ENCODE peak calls at places on chromosomes 7 and 10, in seven cellular contexts. J is fibroblast of gingiva; L is NCI-H345; O is stimulated activated CD8-positive, alpha-beta memory T cell treated with anti-CD3 and anti-CD28 coated beads, Interleukin-4, amount 100 ng/mL, for 24 hours; P is AG10803; B is fibroblast of lung; F is naive B cell. Z is an unnamed sample.

GRCh38 chr10:43209064-43209455 is 57.8 kb downstream of the RASGEF1A start:
- DNase-seq in J (no peak), L (no peak), O (no peak), P (no peak), B (no peak), F (no peak), Z (no peak)

GRCh38 chr10:3881622-3882021 is 96.6 kb upstream of the KLF6 start:
- DNase-seq in J (no peak), L (no peak), O (no peak), P (no peak), B (no peak), F (no peak), Z (no peak)

GRCh38 chr10:3169271-3169670 is 3.3 kb downstream of the PITRM1 start:
- DNase-seq in J (no peak), L (no peak), O (no peak), P (no peak), B (no peak), F (no peak), Z (no peak)

GRCh38 chr7:4693152-4693551 is 11.1 kb downstream of the FOXK1 start:
- DNase-seq in J (no peak), L (no peak), O (no peak), P (no peak), B (no peak), F (no peak), Z (no peak)

GRCh38 chr7:19030280-19030679 is 87.2 kb downstream of the TWIST1 start:
- DNase-seq in J (peak), L (no peak), O (no peak), P (peak), B (no peak), F (no peak), Z (no peak)

GRCh38 chr10:112689327-112689726 is 242.3 kb downstream of the VTI1A start:
- DNase-seq in J (no peak), L (no peak), O (no peak), P (peak), B (peak), F (no peak), Z (no peak)

GRCh38 chr10:99329238-99329890 is at the start of gene CNNM1:
- DNase-seq in J (no peak), L (peak), O (no peak), P (peak), B (peak), F (no peak), Z (no peak)

GRCh38 chr7:131527462-131527861 is 29.0 kb downstream of the PODXL start:
- DNase-seq in J (no peak), L (no peak), O (no peak), P (no peak), B (no peak), F (no peak), Z (no peak)

GRCh38 chr7:46107610-46108217 is 186.6 kb upstream of the IGFBP3 start:
- DNase-seq in J (no peak), L (no peak), O (no peak), P (no peak), B (no peak), F (no peak), Z (no peak)

GRCh38 chr10:63582686-63583085 is 61.5 kb downstream of the REEP3 start:
- DNase-seq in J (no peak), L (no peak), O (no peak), P (no peak), B (no peak), F (no peak), Z (no peak)

GRCh38 chr10:29917311-29917710 is 142.1 kb downstream of the JCAD start:
- DNase-seq in J (no peak), L (no peak), O (no peak), P (no peak), B (no peak), F (no peak), Z (no peak)

GRCh38 chr10:128900456-128900855 is 566.6 kb upstream of the MGMT start:
- DNase-seq in J (no peak), L (no peak), O (no peak), P (no peak), B (no peak), F (no peak), Z (no peak)

GRCh38 chr10:104098360-104098925 is 12.8 kb upstream of the COL17A1 start:
- DNase-seq in J (no peak), L (no peak), O (no peak), P (peak), B (no peak), F (no peak), Z (no peak)

GRCh38 chr7:148622887-148623585 is 32.5 kb downstream of the C7orf33 start:
- DNase-seq in J (no peak), L (peak), O (no peak), P (peak), B (peak), F (no peak), Z (no peak)

GRCh38 chr10:49431426-49431825 is 35.5 kb upstream of the DRGX start:
- DNase-seq in J (no peak), L (no peak), O (no peak), P (no peak), B (no peak), F (no peak), Z (no peak)

GRCh38 chr10:5890519-5890878 is 456 bp downstream of the FBH1 start:
- DNase-seq in J (no peak), L (no peak), O (no peak), P (peak), B (peak), F (no peak), Z (no peak)

GRCh38 chr7:130366561-130366960 is 13.7 kb upstream of the CPA1 start:
- DNase-seq in J (no peak), L (no peak), O (no peak), P (no peak), B (no peak), F (no peak), Z (no peak)

GRCh38 chr7:130941322-130942210 is 207.6 kb upstream of the KLF14 start:
- DNase-seq in J (peak), L (no peak), O (no peak), P (peak), B (peak), F (no peak), Z (no peak)

GRCh38 chr10:6151087-6151977 is 51.4 kb upstream of the PFKFB3 start:
- DNase-seq in J (peak), L (no peak), O (no peak), P (peak), B (peak), F (peak), Z (peak)

GRCh38 chr7:128032605-128033235 is 1.5 kb upstream of the LRRC4 start:
- DNase-seq in J (no peak), L (no peak), O (no peak), P (no peak), B (no peak), F (peak), Z (no peak)

Z was measured in GM19239.